ENCODE peak calls at places on chromosome X, in eight cellular contexts. D is fibroblast of lung, R is MM.1S, S is SK-N-SH, O is trophoblast cell, H is GM23248, T is astrocyte, A is H9. Z is an unnamed sample.

GRCh38 chrX:103864886-103865534 is 33.0 kb upstream of the RAB9B start:
- DNase-seq in D (no peak), R (no peak), S (no peak), O (no peak), H (peak; percentile 13), T (peak; percentile 48), A (no peak), Z (peak; percentile 8)

GRCh38 chrX:70476934-70477733 is 32.5 kb downstream of the DLG3 start:
- DNase-seq in D (peak; percentile 61), R (no peak), S (no peak), O (no peak), H (peak; percentile 56), T (peak; percentile 71), A (peak; percentile 68), Z (peak; percentile 79)

GRCh38 chrX:105636667-105637066 is 185.7 kb upstream of the NRK start:
- DNase-seq in D (peak; percentile 19), R (no peak), S (no peak), O (no peak), H (no peak), T (no peak), A (peak; percentile 59), Z (peak; percentile 50)

GRCh38 chrX:72313757-72314156 is 8.0 kb upstream of the CITED1 start:
- DNase-seq in D (no peak), R (no peak), S (no peak), O (no peak), H (no peak), T (no peak), A (no peak), Z (no peak)

GRCh38 chrX:137194164-137194563 is 160.4 kb upstream of the GPR101 start:
- DNase-seq in D (peak; percentile 27), R (peak; percentile 36), S (peak; percentile 16), O (peak; percentile 65), H (peak; percentile 36), T (no peak), A (peak; percentile 53), Z (peak; percentile 72)

GRCh38 chrX:115367455-115367854 is 77.9 kb downstream of the LUZP4 start:
- DNase-seq in D (no peak), R (no peak), S (no peak), O (peak; percentile 12), H (peak; percentile 81), T (peak; percentile 75), A (no peak), Z (no peak)

GRCh38 chrX:120262781-120263719 is 12.4 kb downstream of the ZBTB33 start:
- DNase-seq in D (no peak), R (no peak), S (no peak), O (no peak), H (no peak), T (no peak), A (peak; percentile 55), Z (no peak)

GRCh38 chrX:71536285-71536684 is 3.4 kb downstream of the OGT start:
- DNase-seq in D (no peak), R (peak; percentile 21), S (no peak), O (no peak), H (peak; percentile 43), T (no peak), A (no peak), Z (no peak)

GRCh38 chrX:118523920-118524319 is 28.3 kb downstream of the DOCK11 start:
- DNase-seq in D (no peak), R (no peak), S (no peak), O (no peak), H (peak; percentile 15), T (no peak), A (no peak), Z (no peak)

GRCh38 chrX:33434256-33435092 is 223.1 kb upstream of the DMD start:
- DNase-seq in D (peak; percentile 60), R (peak; percentile 56), S (peak; percentile 42), O (peak; percentile 81), H (peak; percentile 39), T (peak; percentile 3), A (peak; percentile 87), Z (peak; percentile 66)

GRCh38 chrX:150898343-150899190 is at the start of gene CD99L2:
- DNase-seq in D (peak; percentile 79), R (peak; percentile 84), S (peak; percentile 94), O (peak; percentile 87), H (peak; percentile 91), T (peak; percentile 60), A (peak; percentile 89), Z (peak; percentile 92)

GRCh38 chrX:131881194-131881593 is 141.9 kb upstream of the STK26 start:
- DNase-seq in D (no peak), R (no peak), S (no peak), O (no peak), H (no peak), T (no peak), A (no peak), Z (no peak)

GRCh38 chrX:19791562-19791961 is 95.8 kb downstream of the SH3KBP1 start:
- DNase-seq in D (peak; percentile 9), R (no peak), S (no peak), O (no peak), H (peak; percentile 86), T (peak; percentile 39), A (no peak), Z (no peak)

GRCh38 chrX:69107747-69108410 is 57.4 kb downstream of the PJA1 start:
- DNase-seq in D (no peak), R (no peak), S (no peak), O (no peak), H (no peak), T (no peak), A (no peak), Z (no peak)

GRCh38 chrX:39440734-39441305 is 639.6 kb downstream of the MID1IP1 start:
- DNase-seq in D (no peak), R (peak; percentile 45), S (no peak), O (no peak), H (no peak), T (no peak), A (no peak), Z (no peak)

GRCh38 chrX:28802625-28803024 is 215.4 kb downstream of the IL1RAPL1 start:
- DNase-seq in D (peak; percentile 20), R (no peak), S (no peak), O (no peak), H (no peak), T (no peak), A (no peak), Z (peak; percentile 23)

GRCh38 chrX:110044531-110045249 is 41.8 kb downstream of the TMEM164 start:
- DNase-seq in D (no peak), R (no peak), S (no peak), O (no peak), H (no peak), T (no peak), A (no peak), Z (no peak)

GRCh38 chrX:139559383-139560042 is 29.0 kb downstream of the F9 start:
- DNase-seq in D (peak; percentile 62), R (peak; percentile 68), S (peak; percentile 20), O (peak; percentile 64), H (peak; percentile 65), T (peak; percentile 34), A (peak; percentile 39), Z (peak; percentile 78)

GRCh38 chrX:46327229-46328081 is 217.8 kb downstream of the ZNF674 start:
- DNase-seq in D (peak; percentile 3), R (no peak), S (no peak), O (peak; percentile 5), H (peak; percentile 55), T (peak; percentile 31), A (peak; percentile 93), Z (peak; percentile 91)

GRCh38 chrX:11395859-11396258 is 102.6 kb downstream of the AMELX start:
- DNase-seq in D (no peak), R (no peak), S (no peak), O (no peak), H (no peak), T (no peak), A (no peak), Z (no peak)

GRCh38 chrX:7996414-7996813 is 69.2 kb upstream of the PNPLA4 start:
- DNase-seq in D (peak; percentile 55), R (peak; percentile 28), S (peak; percentile 30), O (peak; percentile 69), H (peak; percentile 47), T (peak; percentile 8), A (no peak), Z (peak; percentile 65)

GRCh38 chrX:106951230-106951629 is 31.0 kb downstream of the CLDN2 start:
- DNase-seq in D (no peak), R (no peak), S (no peak), O (peak; percentile 31), H (no peak), T (no peak), A (no peak), Z (no peak)

GRCh38 chrX:19443886-19444530 is 71.3 kb downstream of the MAP3K15 start:
- DNase-seq in D (no peak), R (no peak), S (no peak), O (peak; percentile 80), H (no peak), T (no peak), A (no peak), Z (no peak)

GRCh38 chrX:135384161-135384836 is 37.4 kb upstream of the SMIM10L2A start:
- DNase-seq in D (no peak), R (no peak), S (no peak), O (peak; percentile 6), H (no peak), T (no peak), A (no peak), Z (no peak)

GRCh38 chrX:24371391-24371972 is 11.0 kb downstream of the SUPT20HL1 start:
- DNase-seq in D (peak; percentile 54), R (peak; percentile 52), S (peak; percentile 69), O (peak; percentile 65), H (peak; percentile 56), T (peak; percentile 30), A (peak; percentile 89), Z (peak; percentile 59)

DNA sequence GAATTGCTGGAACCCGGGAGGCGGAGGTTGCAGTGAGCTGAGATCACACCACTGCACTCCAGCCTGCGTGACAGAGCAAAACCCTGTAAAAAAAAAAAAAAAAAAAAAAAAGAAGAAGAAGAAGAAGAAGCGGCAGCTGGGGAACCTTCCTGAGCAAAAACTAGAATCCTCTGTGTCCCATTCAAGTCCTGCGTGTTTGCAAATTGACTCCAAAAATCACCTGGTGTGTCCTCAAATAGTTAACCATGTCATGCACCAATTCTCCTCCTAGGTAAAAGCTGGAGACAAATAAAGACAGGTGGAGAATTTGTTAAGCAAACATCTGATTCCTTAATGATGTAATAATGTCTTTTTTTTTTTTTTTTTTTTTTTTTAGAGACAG is 31.9 kb upstream of the ASMTL start:
- DNase-seq in D (no peak), R (no peak), S (no peak), O (no peak), H (no peak), T (no peak), A (no peak), Z (no peak)
- H3K9ac ChIP-seq in D (no peak overlapping the region), R (no peak overlapping the region), S (no peak overlapping the region), O (no peak overlapping the region), H (no peak overlapping the region), T (no peak overlapping the region), A (no peak overlapping the region), Z (no peak overlapping the region)

GRCh38 chrX:30799327-30799726 is 89.7 kb downstream of the TAB3 start:
- DNase-seq in D (no peak), R (no peak), S (no peak), O (no peak), H (no peak), T (no peak), A (no peak), Z (no peak)
- H3K9me3 ChIP-seq in D (no peaks in the 10 kb centered on the region), R (no peaks in the 10 kb centered on the region), S (no peaks in the 10 kb centered on the region), O (peaks cover 31% of the 10 kb centered on the region), H (no peaks in the 10 kb centered on the region), T (peaks cover 6% of the 10 kb centered on the region), A (peaks cover 16% of the 10 kb centered on the region), Z (no peaks in the 10 kb centered on the region)

GRCh38 chrX:21853578-21853977 is 2.2 kb upstream of the YY2 start:
- DNase-seq in D (no peak), R (no peak), S (no peak), O (no peak), H (no peak), T (no peak), A (no peak), Z (no peak)
- H3K9ac ChIP-seq in D (no peak overlapping the region), R (no peak overlapping the region), S (no peak overlapping the region), O (no peak overlapping the region), H (no peak overlapping the region), T (no peak overlapping the region), A (no peak overlapping the region), Z (no peak overlapping the region)

GRCh38 chrX:78545233-78545632 is 113.9 kb downstream of the RTL3 start:
- DNase-seq in D (no peak), R (no peak), S (no peak), O (no peak), H (no peak), T (no peak), A (no peak), Z (peak; percentile 25)
- H3K9me3 ChIP-seq in D (no peaks in the 10 kb centered on the region), R (no peaks in the 10 kb centered on the region), S (peaks cover 4% of the 10 kb centered on the region), O (no peaks in the 10 kb centered on the region), H (no peaks in the 10 kb centered on the region), T (no peaks in the 10 kb centered on the region), A (peaks cover 25% of the 10 kb centered on the region), Z (peaks cover 12% of the 10 kb centered on the region)